ENCODE peak calls at places on chromosomes 2 and 18, in eight cellular contexts. F is tibial artery, M is BJ, C is mucosa of descending colon, J is lower lobe of right lung, U is progenitor cell of endocrine pancreas, S is cardiac fibroblast, E is GM12878. G is an unnamed sample.

GRCh38 chr18:27412551-27412950 is 227.4 kb upstream of the CHST9 start:
- DNase-seq in F (no peak), E (no peak), M (no peak), J (no peak), S (no peak), U (no peak), C (no peak), G (no peak)

GRCh38 chr2:207975910-207976309 is 49.4 kb downstream of the PLEKHM3 start:
- DNase-seq in U (no peak), E (no peak), C (no peak), F (no peak), S (no peak), M (no peak), J (no peak), G (no peak)

GRCh38 chr2:230885467-230886130 is 20.9 kb downstream of the ITM2C start:
- DNase-seq in F (no peak), C (peak; percentile 23), J (no peak), S (peak; percentile 73), U (no peak), E (no peak), M (no peak), G (peak; percentile 70)

GRCh38 chr2:238922435-238922834 is 74.5 kb downstream of the TWIST2 start:
- DNase-seq in C (no peak), S (no peak), E (no peak), F (peak; percentile 62), U (no peak), J (no peak), M (no peak), G (no peak)

GRCh38 chr18:79531926-79532689 is 136.4 kb downstream of the NFATC1 start:
- DNase-seq in S (peak; percentile 13), U (no peak), F (peak; percentile 55), J (peak; percentile 31), C (peak; percentile 10), E (no peak), M (no peak), G (peak; percentile 14)

GRCh38 chr2:112774536-112775285 is 9.6 kb downstream of the IL1A start:
- DNase-seq in M (no peak), E (no peak), C (no peak), F (no peak), S (no peak), U (no peak), J (no peak), G (no peak)

GRCh38 chr2:63078852-63079606 is 28.4 kb downstream of the OTX1 start:
- DNase-seq in S (no peak), E (no peak), C (no peak), U (no peak), F (no peak), J (no peak), M (no peak), G (peak; percentile 20)

GRCh38 chr2:231615058-231615671 is 22.5 kb downstream of the TEX44 start:
- DNase-seq in J (no peak), F (no peak), C (peak; percentile 66), S (no peak), E (no peak), M (no peak), U (peak; percentile 17), G (no peak)

GRCh38 chr2:145687445-145688104 is 1167.7 kb upstream of the ZEB2 start:
- DNase-seq in J (no peak), E (no peak), U (no peak), S (peak; percentile 66), C (no peak), M (no peak), F (no peak), G (no peak)

GRCh38 chr2:4678937-4679336 is 975.6 kb downstream of the DCDC2C start:
- DNase-seq in C (no peak), J (no peak), E (no peak), F (no peak), U (no peak), M (no peak), S (no peak), G (no peak)

GRCh38 chr18:59011786-59012185 is 127.9 kb upstream of the SEC11C start:
- DNase-seq in S (no peak), M (no peak), F (no peak), U (no peak), J (no peak), C (no peak), E (no peak), G (no peak)

GRCh38 chr2:45754087-45755015 is 102.9 kb downstream of the PRKCE start:
- DNase-seq in J (no peak), S (no peak), M (no peak), C (no peak), U (no peak), E (no peak), F (no peak), G (peak; percentile 50)

GRCh38 chr18:79513381-79514081 is 117.8 kb downstream of the NFATC1 start:
- DNase-seq in S (no peak), E (no peak), F (peak; percentile 56), C (peak; percentile 11), J (no peak), M (no peak), U (no peak), G (no peak)

GRCh38 chr2:200845669-200846325 is 18.7 kb downstream of the CLK1 start:
- DNase-seq in J (no peak), M (no peak), E (no peak), F (no peak), C (no peak), U (no peak), S (no peak), G (no peak)

GRCh38 chr2:64848363-64848762 is 140.8 kb upstream of the SLC1A4 start:
- DNase-seq in E (no peak), S (no peak), M (no peak), J (no peak), F (no peak), C (no peak), U (no peak), G (no peak)

GRCh38 chr2:10220516-10221391 is 82.0 kb upstream of the HPCAL1 start:
- DNase-seq in M (peak; percentile 4), F (no peak), C (no peak), U (no peak), J (peak; percentile 33), E (no peak), S (peak; percentile 45), G (no peak)
- TF ChIP-seq CTCF in M (no peak), F (no peak), C (no peak), U (no peak), J (no peak), E (no peak), S (no peak), G (no peak)

GRCh38 chr2:143575340-143575739 is 446.1 kb downstream of the ARHGAP15 start:
- DNase-seq in J (no peak), M (no peak), F (no peak), C (no peak), E (no peak), U (no peak), S (peak; percentile 17), G (no peak)
- TF ChIP-seq CTCF in J (peak; percentile 22), M (peak; percentile 50), F (no peak), C (no peak), E (peak; percentile 28), U (peak; percentile 45), S (peak; percentile 30), G (no peak)

DNA sequence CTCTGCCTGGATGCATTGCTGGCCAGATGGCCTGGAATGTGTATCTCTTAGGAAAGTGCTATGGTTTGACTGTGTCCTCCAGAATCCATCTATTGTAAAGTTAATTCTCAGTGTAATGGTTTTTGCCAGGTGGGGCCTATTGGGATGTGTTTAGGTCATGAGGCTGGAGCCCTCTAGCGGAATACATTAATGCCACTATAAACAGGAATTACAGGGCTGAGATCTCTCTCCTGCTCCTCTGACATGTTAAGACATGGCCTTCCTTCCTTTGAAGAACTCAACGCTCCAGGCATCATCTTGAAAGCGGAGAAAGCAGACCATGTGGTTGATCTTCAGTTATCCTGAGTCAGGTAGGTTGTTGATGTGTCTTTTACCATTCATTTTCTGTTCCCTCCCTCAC is 276.4 kb downstream of the RPIA start:
- DNase-seq in F (no peak), M (no peak), U (no peak), E (no peak), S (no peak), C (no peak), J (no peak), G (no peak)
- TF ChIP-seq CTCF in F (no peak), M (peak; percentile 30), U (peak; percentile 7), E (no peak), S (no peak), C (no peak), J (no peak), G (no peak)

DNA sequence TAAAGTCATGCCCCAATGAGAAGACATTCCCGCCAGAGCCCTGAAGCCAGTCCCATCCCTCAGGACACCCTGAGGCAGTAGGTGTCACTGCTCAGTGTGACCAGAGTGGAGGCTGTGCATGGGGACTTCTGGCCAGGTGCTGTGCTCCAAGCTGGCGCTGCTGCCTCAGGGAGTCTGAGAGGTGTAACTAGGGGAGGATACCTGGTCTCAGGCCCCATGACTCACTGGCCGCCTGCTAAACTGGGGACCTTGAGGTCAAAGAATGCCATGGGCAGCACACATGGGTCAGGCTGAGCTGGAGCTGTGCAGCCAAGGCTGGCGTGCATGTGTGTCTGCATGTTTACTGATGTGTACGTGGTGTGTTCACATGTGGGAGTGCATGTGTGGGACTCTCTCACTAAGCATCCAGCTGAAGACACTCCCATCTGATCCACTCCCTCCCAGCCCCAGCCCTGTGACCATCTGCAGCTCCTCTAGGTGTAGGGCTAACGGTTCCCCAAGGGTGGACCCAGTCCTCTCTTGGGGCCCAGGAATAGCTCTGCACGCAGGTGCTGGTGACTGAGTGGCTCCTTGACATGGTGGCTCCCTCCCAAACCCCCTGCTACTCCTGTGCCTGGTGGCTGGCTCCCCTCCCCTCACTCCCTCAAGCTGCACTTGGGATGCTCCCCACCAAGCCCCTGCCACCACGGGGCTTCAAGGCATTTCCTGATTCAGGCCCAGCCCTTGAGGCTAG is 16.5 kb downstream of the HS6ST1 start:
- DNase-seq in J (no peak), F (no peak), S (no peak), M (no peak), U (no peak), C (no peak), E (no peak), G (no peak)
- TF ChIP-seq CTCF in J (no peak), F (no peak), S (no peak), M (no peak), U (no peak), C (no peak), E (no peak), G (no peak)

G was measured in glutamatergic neuron.